ENCODE peak calls at places on chromosomes 2 and 18, in eight cellular contexts. R is cardiac fibroblast, U is body of pancreas, H is heart right ventricle, L is HFF-Myc, K is ovary, A is fibroblast of lung, B is OCI-LY7. O is an unnamed sample.

GRCh38 chr18:47247833-47248609 is 3.4 kb downstream of the SKOR2 start:
- DNase-seq in R (no peak), U (no peak), H (no peak), L (no peak), K (no peak), A (no peak), B (no peak), O (no peak)

GRCh38 chr2:65799455-65799854 is 367.1 kb upstream of the SPRED2 start:
- DNase-seq in R (no peak), U (no peak), H (no peak), L (no peak), K (no peak), A (no peak), B (no peak), O (no peak)

GRCh38 chr2:169819106-169819505 is 5.6 kb downstream of the METTL5 start:
- DNase-seq in R (peak; percentile 76), U (no peak), H (no peak), L (no peak), K (no peak), A (peak; percentile 37), B (no peak), O (peak; percentile 41)

GRCh38 chr2:156434461-156435291 is 1.5 kb upstream of the GPD2 start:
- DNase-seq in R (peak; percentile 49), U (no peak), H (no peak), L (no peak), K (no peak), A (no peak), B (peak; percentile 4), O (peak; percentile 31)

GRCh38 chr18:50469380-50469781 is 90.5 kb upstream of the MAPK4 start:
- DNase-seq in R (no peak), U (no peak), H (peak; percentile 58), L (no peak), K (no peak), A (no peak), B (no peak), O (peak; percentile 2)

GRCh38 chr18:25830787-25831186 is 259.6 kb downstream of the SS18 start:
- DNase-seq in R (peak; percentile 71), U (no peak), H (peak; percentile 26), L (no peak), K (peak; percentile 59), A (peak; percentile 83), B (no peak), O (peak; percentile 77)

GRCh38 chr2:180017764-180018163 is 10.7 kb upstream of the CWC22 start:
- DNase-seq in R (peak; percentile 86), U (no peak), H (peak; percentile 25), L (no peak), K (no peak), A (peak; percentile 95), B (no peak), O (peak; percentile 51)

GRCh38 chr2:57981369-57981768 is 65.2 kb upstream of the VRK2 start:
- DNase-seq in R (peak; percentile 77), U (no peak), H (no peak), L (no peak), K (no peak), A (peak; percentile 59), B (no peak), O (peak; percentile 78)

GRCh38 chr2:239589270-239589825 is 188.5 kb upstream of the HDAC4 start:
- DNase-seq in R (no peak), U (no peak), H (no peak), L (no peak), K (peak; percentile 20), A (no peak), B (no peak), O (no peak)

GRCh38 chr18:40357536-40357935 is 1597.5 kb upstream of the PIK3C3 start:
- DNase-seq in R (peak; percentile 55), U (no peak), H (no peak), L (no peak), K (no peak), A (no peak), B (no peak), O (no peak)

GRCh38 chr18:75319905-75320304 is 107.6 kb downstream of the SMIM21 start:
- DNase-seq in R (no peak), U (no peak), H (no peak), L (no peak), K (no peak), A (no peak), B (no peak), O (no peak)

GRCh38 chr2:217662984-217663602 is 339.7 kb downstream of the TNS1 start:
- DNase-seq in R (peak; percentile 12), U (no peak), H (no peak), L (no peak), K (no peak), A (no peak), B (no peak), O (peak; percentile 54)

GRCh38 chr18:34809697-34810096 is 99.6 kb downstream of the DTNA start:
- DNase-seq in R (peak; percentile 67), U (peak; percentile 30), H (peak; percentile 41), L (peak; percentile 21), K (peak; percentile 83), A (peak; percentile 63), B (no peak), O (peak; percentile 64)

GRCh38 chr2:215874418-215874817 is 138.9 kb downstream of the MREG start:
- DNase-seq in R (peak; percentile 59), U (no peak), H (no peak), L (no peak), K (no peak), A (peak; percentile 43), B (no peak), O (peak; percentile 27)

GRCh38 chr18:44759925-44760342 is 79.2 kb downstream of the SETBP1 start:
- DNase-seq in R (no peak), U (no peak), H (no peak), L (no peak), K (no peak), A (no peak), B (peak; percentile 50), O (no peak)

GRCh38 chr2:226154610-226155009 is 645.0 kb downstream of the IRS1 start:
- DNase-seq in R (no peak), U (no peak), H (no peak), L (no peak), K (no peak), A (no peak), B (no peak), O (no peak)

GRCh38 chr2:100731535-100731981 is 88.4 kb upstream of the NPAS2 start:
- DNase-seq in R (peak; percentile 95), U (no peak), H (no peak), L (no peak), K (no peak), A (peak; percentile 64), B (no peak), O (peak; percentile 72)

GRCh38 chr2:132909427-132909826 is 239.4 kb upstream of the LYPD1 start:
- DNase-seq in R (peak; percentile 1), U (no peak), H (no peak), L (no peak), K (no peak), A (no peak), B (no peak), O (peak; percentile 9)

GRCh38 chr2:66897676-66898280 is 462.9 kb downstream of the MEIS1 start:
- DNase-seq in R (peak; percentile 44), U (no peak), H (no peak), L (no peak), K (no peak), A (peak; percentile 55), B (no peak), O (peak; percentile 45)

GRCh38 chr18:70195852-70196434 is 9.5 kb downstream of the RTTN start:
- DNase-seq in R (peak; percentile 79), U (peak; percentile 14), H (no peak), L (no peak), K (no peak), A (peak; percentile 79), B (peak; percentile 6), O (peak; percentile 68)

GRCh38 chr2:117536139-117536538 is 278.4 kb upstream of the DDX18 start:
- DNase-seq in R (no peak), U (no peak), H (no peak), L (no peak), K (no peak), A (no peak), B (peak; percentile 3), O (no peak)

GRCh38 chr2:30708491-30709290 is 98.6 kb downstream of the CAPN13 start:
- DNase-seq in R (peak; percentile 65), U (no peak), H (no peak), L (no peak), K (no peak), A (peak; percentile 64), B (peak; percentile 30), O (peak; percentile 81)

GRCh38 chr2:188983427-188984101 is 9.4 kb downstream of the COL3A1 start:
- DNase-seq in R (peak; percentile 90), U (no peak), H (no peak), L (no peak), K (no peak), A (peak; percentile 93), B (peak; percentile 3), O (peak; percentile 97)

GRCh38 chr2:18345848-18346247 is 214.6 kb downstream of the RDH14 start:
- DNase-seq in R (peak; percentile 72), U (peak; percentile 27), H (no peak), L (no peak), K (no peak), A (no peak), B (no peak), O (peak; percentile 23)

GRCh38 chr2:237433920-237434319 is 20.0 kb upstream of the COL6A3 start:
- DNase-seq in R (no peak), U (no peak), H (no peak), L (no peak), K (no peak), A (no peak), B (no peak), O (no peak)
- H3K4me3 ChIP-seq in R (no peak overlapping the region), U (no peak overlapping the region), H (no peak overlapping the region), L (no peak overlapping the region), K (no peak overlapping the region), A (no peak overlapping the region), B (no peak overlapping the region), O (no peak overlapping the region)

GRCh38 chr18:64318547-64318946 is 169.7 kb upstream of the LINC00305 start:
- DNase-seq in R (no peak), U (no peak), H (no peak), L (no peak), K (no peak), A (no peak), B (no peak), O (no peak)
- TF ChIP-seq CTCF in R (no peak), U (no peak), H (no peak), L (no peak), K (no peak), A (no peak), B (no peak), O (no peak)

GRCh38 chr2:202588647-202589581 is 45.9 kb upstream of the FAM117B start:
- DNase-seq in R (peak; percentile 80), U (peak; percentile 76), H (peak; percentile 32), L (peak; percentile 40), K (peak; percentile 71), A (peak; percentile 72), B (peak; percentile 86), O (peak; percentile 62)
- H3K4me3 ChIP-seq in R (peak overlapping the region; percentile 2), U (no peak overlapping the region), H (peak overlapping the region; percentile 15), L (no peak overlapping the region), K (peak overlapping the region; percentile 18), A (no peak overlapping the region), B (no peak overlapping the region), O (peak overlapping the region; percentile 36)

DNA sequence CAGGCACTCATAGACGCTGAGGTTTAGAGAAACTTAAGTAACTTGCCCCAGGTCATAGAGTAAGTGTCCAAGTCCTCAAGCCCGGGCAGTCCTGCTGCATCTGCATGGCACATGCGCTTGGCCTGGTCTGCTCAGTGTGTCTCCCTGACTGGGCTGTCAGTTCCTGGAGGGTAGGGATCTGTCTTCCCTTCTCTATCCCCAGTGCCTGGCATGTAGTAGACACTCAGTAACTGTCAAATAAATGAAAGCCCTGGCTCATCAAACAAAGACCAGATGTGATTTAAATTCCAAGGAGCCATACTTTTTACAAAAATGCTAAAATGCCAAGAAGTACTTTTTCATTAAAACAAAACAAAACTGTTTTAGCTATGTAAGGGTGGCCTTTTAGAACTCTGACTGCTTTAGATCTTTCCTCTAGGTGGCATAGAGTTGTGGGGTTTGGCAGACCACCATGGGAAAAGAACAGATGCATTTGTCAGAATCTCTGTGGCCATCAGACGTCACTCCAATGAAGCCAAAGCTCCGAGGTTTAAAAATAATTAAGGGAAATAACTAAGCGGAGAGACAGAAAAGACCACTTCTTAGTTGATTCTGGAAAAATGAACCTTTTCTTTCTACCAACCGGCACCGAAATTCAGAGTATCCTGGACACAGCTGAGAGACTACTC is 34.0 kb downstream of the EPAS1 start:
- DNase-seq in R (no peak), U (peak; percentile 48), H (no peak), L (peak; percentile 67), K (no peak), A (no peak), B (no peak), O (peak; percentile 87)
- TF ChIP-seq CTCF in R (peak; percentile 1), U (no peak), H (no peak), L (no peak), K (no peak), A (no peak), B (no peak), O (peak; percentile 20)

O was measured in AG10803.